ENCODE peak calls at places on chromosomes 13 and 19, in eight cellular contexts. One of them, this sample, is unnamed.

GRCh38 chr13:97222934-97223710 is 989 bp downstream of the MBNL2 start:
- DNase-seq in T1000: no peak
- DNase-seq in stimulated activated CD8-positive, alpha-beta memory T cell treated with anti-CD3 and anti-CD28 coated beads, Interleukin-15, amount 100 ng/mL, for 4 hours: no peak
- DNase-seq in frontal cortex: no peak
- DNase-seq in stimulated activated CD4-positive, alpha-beta T cell treated with anti-CD3 and anti-CD28 coated beads, TNF-alpha, amount 100 ng/mL, for 48 hours: no peak
- DNase-seq in A549: no peak
- DNase-seq in SW 1271: no peak
- DNase-seq in anterior cingulate cortex: no peak
- DNase-seq in this sample: no peak

GRCh38 chr13:30340367-30341184 is 33.2 kb upstream of the KATNAL1 start:
- DNase-seq in frontal cortex: no peak
- DNase-seq in A549: no peak
- DNase-seq in anterior cingulate cortex: peak
- DNase-seq in SW 1271: no peak
- DNase-seq in stimulated activated CD8-positive, alpha-beta memory T cell treated with anti-CD3 and anti-CD28 coated beads, Interleukin-15, amount 100 ng/mL, for 4 hours: no peak
- DNase-seq in T1000: no peak
- DNase-seq in stimulated activated CD4-positive, alpha-beta T cell treated with anti-CD3 and anti-CD28 coated beads, TNF-alpha, amount 100 ng/mL, for 48 hours: no peak
- DNase-seq in this sample: no peak

GRCh38 chr13:97273341-97273831 is 51.3 kb downstream of the MBNL2 start:
- DNase-seq in stimulated activated CD4-positive, alpha-beta T cell treated with anti-CD3 and anti-CD28 coated beads, TNF-alpha, amount 100 ng/mL, for 48 hours: no peak
- DNase-seq in A549: no peak
- DNase-seq in stimulated activated CD8-positive, alpha-beta memory T cell treated with anti-CD3 and anti-CD28 coated beads, Interleukin-15, amount 100 ng/mL, for 4 hours: no peak
- DNase-seq in T1000: no peak
- DNase-seq in anterior cingulate cortex: no peak
- DNase-seq in SW 1271: no peak
- DNase-seq in frontal cortex: no peak
- DNase-seq in this sample: no peak

GRCh38 chr13:39483326-39483725 is 119.7 kb downstream of the LHFPL6 start:
- DNase-seq in stimulated activated CD8-positive, alpha-beta memory T cell treated with anti-CD3 and anti-CD28 coated beads, Interleukin-15, amount 100 ng/mL, for 4 hours: no peak
- DNase-seq in SW 1271: no peak
- DNase-seq in stimulated activated CD4-positive, alpha-beta T cell treated with anti-CD3 and anti-CD28 coated beads, TNF-alpha, amount 100 ng/mL, for 48 hours: no peak
- DNase-seq in anterior cingulate cortex: no peak
- DNase-seq in T1000: no peak
- DNase-seq in frontal cortex: no peak
- DNase-seq in A549: no peak
- DNase-seq in this sample: no peak

GRCh38 chr13:26584713-26585112 is 27.2 kb downstream of the WASF3 start:
- DNase-seq in stimulated activated CD8-positive, alpha-beta memory T cell treated with anti-CD3 and anti-CD28 coated beads, Interleukin-15, amount 100 ng/mL, for 4 hours: no peak
- DNase-seq in A549: no peak
- DNase-seq in frontal cortex: no peak
- DNase-seq in stimulated activated CD4-positive, alpha-beta T cell treated with anti-CD3 and anti-CD28 coated beads, TNF-alpha, amount 100 ng/mL, for 48 hours: no peak
- DNase-seq in anterior cingulate cortex: no peak
- DNase-seq in SW 1271: no peak
- DNase-seq in T1000: no peak
- DNase-seq in this sample: no peak

GRCh38 chr13:34070006-34070405 is 252.1 kb downstream of the RFC3 start:
- DNase-seq in stimulated activated CD8-positive, alpha-beta memory T cell treated with anti-CD3 and anti-CD28 coated beads, Interleukin-15, amount 100 ng/mL, for 4 hours: no peak
- DNase-seq in T1000: no peak
- DNase-seq in SW 1271: no peak
- DNase-seq in A549: no peak
- DNase-seq in frontal cortex: no peak
- DNase-seq in anterior cingulate cortex: no peak
- DNase-seq in stimulated activated CD4-positive, alpha-beta T cell treated with anti-CD3 and anti-CD28 coated beads, TNF-alpha, amount 100 ng/mL, for 48 hours: no peak
- DNase-seq in this sample: no peak

GRCh38 chr19:55340144-55340783 is 588 bp downstream of the KMT5C start:
- DNase-seq in stimulated activated CD4-positive, alpha-beta T cell treated with anti-CD3 and anti-CD28 coated beads, TNF-alpha, amount 100 ng/mL, for 48 hours: no peak
- DNase-seq in A549: no peak
- DNase-seq in SW 1271: no peak
- DNase-seq in stimulated activated CD8-positive, alpha-beta memory T cell treated with anti-CD3 and anti-CD28 coated beads, Interleukin-15, amount 100 ng/mL, for 4 hours: no peak
- DNase-seq in frontal cortex: peak
- DNase-seq in T1000: no peak
- DNase-seq in anterior cingulate cortex: no peak
- DNase-seq in this sample: no peak

GRCh38 chr19:45526143-45526542 is 18.9 kb downstream of the VASP start:
- DNase-seq in SW 1271: no peak
- DNase-seq in frontal cortex: peak
- DNase-seq in stimulated activated CD8-positive, alpha-beta memory T cell treated with anti-CD3 and anti-CD28 coated beads, Interleukin-15, amount 100 ng/mL, for 4 hours: no peak
- DNase-seq in stimulated activated CD4-positive, alpha-beta T cell treated with anti-CD3 and anti-CD28 coated beads, TNF-alpha, amount 100 ng/mL, for 48 hours: no peak
- DNase-seq in A549: peak
- DNase-seq in anterior cingulate cortex: peak
- DNase-seq in T1000: peak
- DNase-seq in this sample: no peak

GRCh38 chr19:39057615-39058014 is 25.3 kb upstream of the FBXO27 start:
- DNase-seq in T1000: no peak
- DNase-seq in frontal cortex: no peak
- DNase-seq in stimulated activated CD4-positive, alpha-beta T cell treated with anti-CD3 and anti-CD28 coated beads, TNF-alpha, amount 100 ng/mL, for 48 hours: no peak
- DNase-seq in stimulated activated CD8-positive, alpha-beta memory T cell treated with anti-CD3 and anti-CD28 coated beads, Interleukin-15, amount 100 ng/mL, for 4 hours: no peak
- DNase-seq in A549: no peak
- DNase-seq in SW 1271: no peak
- DNase-seq in anterior cingulate cortex: no peak
- DNase-seq in this sample: no peak

GRCh38 chr19:1170938-1171754 is 2.9 kb downstream of the SBNO2 start:
- DNase-seq in SW 1271: no peak
- DNase-seq in A549: no peak
- DNase-seq in stimulated activated CD8-positive, alpha-beta memory T cell treated with anti-CD3 and anti-CD28 coated beads, Interleukin-15, amount 100 ng/mL, for 4 hours: no peak
- DNase-seq in stimulated activated CD4-positive, alpha-beta T cell treated with anti-CD3 and anti-CD28 coated beads, TNF-alpha, amount 100 ng/mL, for 48 hours: no peak
- DNase-seq in frontal cortex: peak
- DNase-seq in T1000: no peak
- DNase-seq in anterior cingulate cortex: peak
- DNase-seq in this sample: no peak

GRCh38 chr13:74406439-74406838 is 272.2 kb upstream of the KLF12 start:
- DNase-seq in A549: no peak
- DNase-seq in stimulated activated CD4-positive, alpha-beta T cell treated with anti-CD3 and anti-CD28 coated beads, TNF-alpha, amount 100 ng/mL, for 48 hours: no peak
- DNase-seq in T1000: no peak
- DNase-seq in stimulated activated CD8-positive, alpha-beta memory T cell treated with anti-CD3 and anti-CD28 coated beads, Interleukin-15, amount 100 ng/mL, for 4 hours: no peak
- DNase-seq in anterior cingulate cortex: no peak
- DNase-seq in SW 1271: no peak
- DNase-seq in frontal cortex: no peak
- DNase-seq in this sample: no peak

GRCh38 chr19:32373614-32374295 is 28.3 kb downstream of the ZNF507 start:
- DNase-seq in stimulated activated CD4-positive, alpha-beta T cell treated with anti-CD3 and anti-CD28 coated beads, TNF-alpha, amount 100 ng/mL, for 48 hours: no peak
- DNase-seq in anterior cingulate cortex: peak
- DNase-seq in frontal cortex: no peak
- DNase-seq in T1000: peak
- DNase-seq in A549: peak
- DNase-seq in SW 1271: peak
- DNase-seq in stimulated activated CD8-positive, alpha-beta memory T cell treated with anti-CD3 and anti-CD28 coated beads, Interleukin-15, amount 100 ng/mL, for 4 hours: no peak
- DNase-seq in this sample: no peak

GRCh38 chr13:97108535-97108910 is 113.6 kb upstream of the MBNL2 start:
- DNase-seq in stimulated activated CD8-positive, alpha-beta memory T cell treated with anti-CD3 and anti-CD28 coated beads, Interleukin-15, amount 100 ng/mL, for 4 hours: no peak
- DNase-seq in stimulated activated CD4-positive, alpha-beta T cell treated with anti-CD3 and anti-CD28 coated beads, TNF-alpha, amount 100 ng/mL, for 48 hours: no peak
- DNase-seq in T1000: no peak
- DNase-seq in anterior cingulate cortex: no peak
- DNase-seq in frontal cortex: no peak
- DNase-seq in SW 1271: no peak
- DNase-seq in A549: no peak
- DNase-seq in this sample: no peak

GRCh38 chr13:110306960-110307696 is at the start of the genes COL4A1 and COL4A2:
- DNase-seq in stimulated activated CD8-positive, alpha-beta memory T cell treated with anti-CD3 and anti-CD28 coated beads, Interleukin-15, amount 100 ng/mL, for 4 hours: no peak
- DNase-seq in anterior cingulate cortex: no peak
- DNase-seq in A549: no peak
- DNase-seq in frontal cortex: peak
- DNase-seq in T1000: peak
- DNase-seq in SW 1271: no peak
- DNase-seq in stimulated activated CD4-positive, alpha-beta T cell treated with anti-CD3 and anti-CD28 coated beads, TNF-alpha, amount 100 ng/mL, for 48 hours: no peak
- DNase-seq in this sample: no peak

GRCh38 chr19:1671716-1672037 is 19.3 kb upstream of the TCF3 start:
- DNase-seq in frontal cortex: no peak
- DNase-seq in stimulated activated CD8-positive, alpha-beta memory T cell treated with anti-CD3 and anti-CD28 coated beads, Interleukin-15, amount 100 ng/mL, for 4 hours: no peak
- DNase-seq in T1000: no peak
- DNase-seq in A549: peak
- DNase-seq in anterior cingulate cortex: no peak
- DNase-seq in stimulated activated CD4-positive, alpha-beta T cell treated with anti-CD3 and anti-CD28 coated beads, TNF-alpha, amount 100 ng/mL, for 48 hours: no peak
- DNase-seq in SW 1271: no peak
- DNase-seq in this sample: no peak

GRCh38 chr13:42239644-42240043 is 32.3 kb upstream of the AKAP11 start:
- DNase-seq in stimulated activated CD4-positive, alpha-beta T cell treated with anti-CD3 and anti-CD28 coated beads, TNF-alpha, amount 100 ng/mL, for 48 hours: no peak
- DNase-seq in stimulated activated CD8-positive, alpha-beta memory T cell treated with anti-CD3 and anti-CD28 coated beads, Interleukin-15, amount 100 ng/mL, for 4 hours: no peak
- DNase-seq in SW 1271: no peak
- DNase-seq in A549: no peak
- DNase-seq in frontal cortex: no peak
- DNase-seq in anterior cingulate cortex: no peak
- DNase-seq in T1000: no peak
- DNase-seq in this sample: no peak

GRCh38 chr19:10138879-10139795 is 19.4 kb upstream of the EIF3G start:
- DNase-seq in SW 1271: no peak
- DNase-seq in frontal cortex: no peak
- DNase-seq in anterior cingulate cortex: no peak
- DNase-seq in T1000: no peak
- DNase-seq in A549: no peak
- DNase-seq in stimulated activated CD8-positive, alpha-beta memory T cell treated with anti-CD3 and anti-CD28 coated beads, Interleukin-15, amount 100 ng/mL, for 4 hours: no peak
- DNase-seq in stimulated activated CD4-positive, alpha-beta T cell treated with anti-CD3 and anti-CD28 coated beads, TNF-alpha, amount 100 ng/mL, for 48 hours: no peak
- DNase-seq in this sample: no peak

GRCh38 chr19:46196410-46197124 is 33.0 kb upstream of the IGFL1 start:
- DNase-seq in anterior cingulate cortex: no peak
- DNase-seq in stimulated activated CD4-positive, alpha-beta T cell treated with anti-CD3 and anti-CD28 coated beads, TNF-alpha, amount 100 ng/mL, for 48 hours: no peak
- DNase-seq in frontal cortex: no peak
- DNase-seq in T1000: no peak
- DNase-seq in SW 1271: no peak
- DNase-seq in A549: no peak
- DNase-seq in stimulated activated CD8-positive, alpha-beta memory T cell treated with anti-CD3 and anti-CD28 coated beads, Interleukin-15, amount 100 ng/mL, for 4 hours: no peak
- DNase-seq in this sample: no peak

GRCh38 chr19:5896365-5897076 is 7.1 kb downstream of the NDUFA11 start:
- DNase-seq in stimulated activated CD8-positive, alpha-beta memory T cell treated with anti-CD3 and anti-CD28 coated beads, Interleukin-15, amount 100 ng/mL, for 4 hours: no peak
- DNase-seq in SW 1271: no peak
- DNase-seq in frontal cortex: no peak
- DNase-seq in A549: no peak
- DNase-seq in stimulated activated CD4-positive, alpha-beta T cell treated with anti-CD3 and anti-CD28 coated beads, TNF-alpha, amount 100 ng/mL, for 48 hours: no peak
- DNase-seq in anterior cingulate cortex: no peak
- DNase-seq in T1000: no peak
- DNase-seq in this sample: no peak

This sample was measured in central memory CD4-positive, alpha-beta T cell.